ENCODE peak calls at places on chromosomes 11 and 22, in eight cellular contexts. N is H54, K is stomach, Z is Peyer's patch, T is HCT116, U is heart left ventricle, E is body of pancreas, S is testis. W is an unnamed sample.

GRCh38 chr11:69485337-69486041 is 4.0 kb downstream of the LINC01488 start:
- DNase-seq in N (no peak), S (no peak), U (no peak), Z (no peak), T (no peak), E (no peak), K (no peak), W (no peak)

GRCh38 chr11:58905716-58906547 is 33.4 kb upstream of the GLYATL1 start:
- DNase-seq in N (no peak), U (peak), S (peak), E (peak), K (peak), Z (no peak), T (no peak), W (peak)

GRCh38 chr11:64119748-64120147 is 46.2 kb downstream of the MACROD1 start:
- DNase-seq in U (no peak), T (no peak), Z (no peak), K (no peak), S (no peak), E (no peak), N (no peak), W (no peak)

GRCh38 chr11:74380746-74381439 is 17.3 kb downstream of the PGM2L1 start:
- DNase-seq in N (no peak), S (no peak), E (peak), U (no peak), Z (no peak), T (no peak), K (peak), W (no peak)

GRCh38 chr11:65892661-65893317 is 2.3 kb downstream of the CCDC85B start:
- DNase-seq in S (no peak), E (no peak), K (no peak), N (no peak), T (no peak), Z (no peak), U (no peak), W (no peak)

GRCh38 chr22:41124086-41124485 is 31.7 kb downstream of the EP300 start:
- DNase-seq in Z (no peak), S (no peak), K (no peak), E (no peak), N (no peak), T (no peak), U (no peak), W (no peak)

GRCh38 chr22:20086101-20086599 is 6.1 kb downstream of the DGCR8 start:
- DNase-seq in Z (no peak), N (no peak), S (no peak), U (no peak), E (no peak), T (no peak), K (no peak), W (no peak)

GRCh38 chr22:42604403-42604802 is 10.3 kb downstream of the POLDIP3 start:
- DNase-seq in U (no peak), Z (no peak), T (no peak), N (no peak), K (peak), E (peak), S (no peak), W (no peak)

GRCh38 chr11:81673001-81673400 is 1060.7 kb downstream of the FAM181B start:
- DNase-seq in K (no peak), U (no peak), Z (no peak), E (no peak), S (no peak), T (no peak), N (no peak), W (no peak)

GRCh38 chr22:48760481-48761238 is 1067.0 kb downstream of the BRD1 start:
- DNase-seq in K (peak), S (peak), T (no peak), Z (peak), U (peak), E (no peak), N (no peak), W (peak)

GRCh38 chr11:110294509-110294908 is 1.9 kb downstream of the RDX start:
- DNase-seq in S (no peak), K (no peak), T (no peak), Z (no peak), U (no peak), N (no peak), E (no peak), W (no peak)

GRCh38 chr22:45009881-45010531 is at the start of gene PHF21B:
- DNase-seq in Z (no peak), T (no peak), E (peak), N (peak), S (peak), U (peak), K (peak), W (peak)

GRCh38 chr11:68942751-68943271 is 38.0 kb downstream of the MRGPRD start:
- DNase-seq in N (no peak), U (no peak), K (no peak), S (peak), T (no peak), Z (no peak), E (no peak), W (no peak)

GRCh38 chr11:44950625-44951472 is at the start of gene TP53I11:
- DNase-seq in E (peak), T (peak), K (peak), S (peak), Z (peak), U (peak), N (no peak), W (peak)
- TF ChIP-seq POLR2A in E (peak), T (peak), K (no peak), S (no peak), Z (peak), U (no peak), N (peak), W (peak)

DNA sequence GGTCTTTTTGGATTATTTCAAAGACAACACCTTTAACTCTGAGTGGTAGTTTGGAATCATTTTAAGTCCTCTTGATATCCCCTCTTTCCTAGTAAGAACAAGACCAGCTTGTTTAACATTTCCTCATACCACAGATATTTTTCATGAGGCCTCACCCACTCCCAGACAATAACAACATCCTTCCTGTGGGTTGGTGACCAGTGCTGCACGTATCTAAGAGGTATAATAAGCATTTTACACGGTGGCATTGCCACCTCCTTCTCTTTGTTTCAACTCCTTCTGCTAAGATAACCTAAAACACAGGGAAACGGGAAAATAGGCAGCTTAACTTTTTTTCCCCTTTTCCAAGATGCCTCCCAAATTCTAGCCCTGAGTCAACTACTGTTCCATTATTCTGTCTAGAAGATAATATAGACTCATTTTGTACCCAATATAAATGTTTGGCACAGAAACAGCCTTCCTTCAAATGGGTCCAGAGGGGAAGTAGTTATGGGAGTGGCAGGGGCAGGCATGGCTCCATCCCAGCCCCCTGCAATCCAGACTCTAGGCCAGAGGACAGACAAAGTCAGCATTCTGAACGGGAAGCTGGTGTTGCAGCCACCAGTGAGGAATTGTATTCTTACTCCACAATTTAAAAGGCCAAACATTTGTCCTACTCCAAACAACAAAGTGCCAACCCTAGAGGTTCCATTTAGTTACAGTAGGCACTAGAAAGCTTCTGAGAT is 28.5 kb downstream of the MAML2 start:
- DNase-seq in K (no peak), Z (no peak), S (no peak), N (no peak), E (no peak), U (no peak), T (peak), W (no peak)
- TF ChIP-seq POLR2A in K (no peak), Z (no peak), S (no peak), N (no peak), E (no peak), U (no peak), T (no peak), W (no peak)

DNA sequence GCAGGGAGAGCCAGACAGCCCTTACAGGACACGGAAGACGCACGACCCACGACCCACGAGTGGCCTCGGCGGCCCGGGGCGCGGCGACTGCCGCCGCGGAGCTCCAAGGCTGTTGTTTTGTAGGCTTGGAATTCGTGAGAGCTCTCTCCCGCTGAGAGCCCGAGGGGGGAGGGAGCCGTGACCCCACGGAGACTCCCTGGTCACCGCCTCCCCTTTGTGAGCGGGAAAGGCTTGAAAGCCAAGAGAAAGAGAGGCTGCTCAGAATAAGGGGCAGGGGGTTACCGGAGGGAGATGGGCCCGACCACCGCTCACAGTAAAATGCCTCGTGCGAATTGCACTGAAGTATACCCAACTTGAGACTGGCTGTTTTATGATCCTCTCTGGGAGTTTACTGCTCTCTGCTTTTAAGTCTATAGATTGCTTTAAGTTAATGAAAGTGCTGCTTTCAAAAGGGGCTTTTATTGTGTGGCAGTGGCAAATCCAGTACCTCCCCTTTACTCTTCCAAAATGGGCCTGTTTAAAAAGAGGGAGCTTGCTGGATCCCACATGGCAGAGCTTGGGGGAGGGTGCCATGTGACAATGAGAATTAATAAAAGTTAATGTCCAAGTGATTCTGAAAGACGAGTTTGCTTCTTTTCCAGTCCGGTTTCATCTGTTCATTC is 2.9 kb downstream of the PKNOX2 start:
- DNase-seq in E (peak), S (peak), Z (no peak), T (no peak), K (no peak), U (peak), N (no peak), W (no peak)
- TF ChIP-seq POLR2A in E (peak), S (no peak), Z (no peak), T (no peak), K (no peak), U (no peak), N (no peak), W (no peak)

GRCh38 chr11:114059278-114059983 is at the start of gene ZBTB16:
- DNase-seq in K (peak), S (peak), Z (peak), U (peak), N (no peak), E (peak), T (no peak), W (peak)
- TF ChIP-seq POLR2A in K (peak), S (peak), Z (peak), U (peak), N (no peak), E (peak), T (no peak), W (peak)

GRCh38 chr22:36901411-36902142 is 11.9 kb upstream of the CSF2RB start:
- DNase-seq in S (no peak), T (no peak), U (no peak), K (no peak), E (no peak), Z (peak), N (no peak), W (no peak)
- TF ChIP-seq POLR2A in S (no peak), T (no peak), U (no peak), K (no peak), E (no peak), Z (no peak), N (no peak), W (no peak)

GRCh38 chr11:47256374-47256773 is 1.4 kb upstream of the NR1H3 start:
- DNase-seq in E (no peak), K (no peak), Z (no peak), U (no peak), T (no peak), S (no peak), N (no peak), W (no peak)

GRCh38 chr11:47259178-47259977 is 1.6 kb downstream of the NR1H3 start:
- DNase-seq in S (peak), K (peak), E (no peak), T (no peak), Z (no peak), N (peak), U (no peak), W (no peak)

GRCh38 chr11:47257178-47257517 is 648 bp upstream of the NR1H3 start:
- DNase-seq in E (no peak), Z (no peak), N (no peak), U (no peak), S (no peak), T (no peak), K (no peak), W (no peak)

GRCh38 chr11:47258317-47258902 is 614 bp downstream of the NR1H3 start:
- DNase-seq in N (no peak), U (no peak), Z (no peak), E (no peak), T (no peak), S (no peak), K (no peak), W (no peak)

DNA sequence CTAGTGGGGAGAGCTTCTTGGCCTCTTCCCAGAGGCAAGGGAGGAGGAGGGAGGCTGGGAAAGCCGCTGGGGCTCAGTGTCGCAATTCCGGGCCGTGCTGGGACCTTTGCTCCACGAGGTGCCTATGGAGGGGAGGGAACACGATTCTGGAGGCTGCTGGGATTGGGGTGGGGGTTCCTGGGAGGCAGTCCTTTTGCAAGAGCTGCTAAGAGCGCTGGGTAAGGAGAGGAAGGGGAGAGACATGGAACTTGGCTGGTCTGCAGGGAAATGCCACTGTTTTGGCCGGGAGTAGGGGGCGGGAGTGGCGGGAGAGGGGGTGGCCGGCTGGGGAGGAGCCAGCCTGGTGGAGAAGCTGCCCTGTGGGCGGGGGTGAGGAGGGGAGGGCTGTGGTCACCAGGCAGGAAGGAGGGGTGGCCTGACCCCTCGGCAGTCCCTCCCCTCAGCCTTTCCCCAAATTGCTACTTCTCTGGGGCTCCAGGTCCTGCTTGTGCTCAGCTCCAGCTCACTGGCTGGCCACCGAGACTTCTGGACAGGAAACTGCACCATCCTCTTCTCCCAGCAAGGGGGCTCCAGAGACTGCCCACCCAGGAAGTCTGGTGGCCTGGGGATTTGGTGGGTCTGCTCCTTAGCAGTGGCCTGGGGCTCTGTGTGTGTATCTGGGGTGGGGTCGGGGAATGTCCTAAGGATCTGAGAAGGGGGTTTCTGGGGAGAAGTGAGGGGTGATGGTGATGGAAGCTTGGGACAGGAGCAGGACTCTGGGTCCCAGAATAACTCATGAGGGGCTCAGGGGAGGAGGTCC is at the start of gene NR1H3:
- DNase-seq in E (peak), K (peak), T (no peak), N (peak), U (peak), S (peak), Z (no peak), W (peak)
- TF ChIP-seq POLR2A in E (no peak), K (no peak), T (no peak), N (no peak), U (no peak), S (no peak), Z (no peak), W (no peak)

GRCh38 chr22:49937758-49938564 is 19.5 kb downstream of the CRELD2 start:
- DNase-seq in Z (no peak), E (no peak), K (peak), T (no peak), N (no peak), U (no peak), S (no peak), W (peak)

GRCh38 chr22:49935561-49935960 is 17.1 kb downstream of the CRELD2 start:
- DNase-seq in E (no peak), N (no peak), T (no peak), S (no peak), U (no peak), Z (no peak), K (no peak), W (no peak)

GRCh38 chr22:49934891-49935557 is 16.6 kb downstream of the CRELD2 start:
- DNase-seq in K (peak), S (peak), U (peak), T (no peak), Z (peak), N (no peak), E (peak), W (peak)

GRCh38 chr22:49936973-49937757 is 18.7 kb downstream of the CRELD2 start:
- DNase-seq in S (no peak), E (no peak), K (peak), U (peak), T (no peak), N (no peak), Z (no peak), W (no peak)

DNA sequence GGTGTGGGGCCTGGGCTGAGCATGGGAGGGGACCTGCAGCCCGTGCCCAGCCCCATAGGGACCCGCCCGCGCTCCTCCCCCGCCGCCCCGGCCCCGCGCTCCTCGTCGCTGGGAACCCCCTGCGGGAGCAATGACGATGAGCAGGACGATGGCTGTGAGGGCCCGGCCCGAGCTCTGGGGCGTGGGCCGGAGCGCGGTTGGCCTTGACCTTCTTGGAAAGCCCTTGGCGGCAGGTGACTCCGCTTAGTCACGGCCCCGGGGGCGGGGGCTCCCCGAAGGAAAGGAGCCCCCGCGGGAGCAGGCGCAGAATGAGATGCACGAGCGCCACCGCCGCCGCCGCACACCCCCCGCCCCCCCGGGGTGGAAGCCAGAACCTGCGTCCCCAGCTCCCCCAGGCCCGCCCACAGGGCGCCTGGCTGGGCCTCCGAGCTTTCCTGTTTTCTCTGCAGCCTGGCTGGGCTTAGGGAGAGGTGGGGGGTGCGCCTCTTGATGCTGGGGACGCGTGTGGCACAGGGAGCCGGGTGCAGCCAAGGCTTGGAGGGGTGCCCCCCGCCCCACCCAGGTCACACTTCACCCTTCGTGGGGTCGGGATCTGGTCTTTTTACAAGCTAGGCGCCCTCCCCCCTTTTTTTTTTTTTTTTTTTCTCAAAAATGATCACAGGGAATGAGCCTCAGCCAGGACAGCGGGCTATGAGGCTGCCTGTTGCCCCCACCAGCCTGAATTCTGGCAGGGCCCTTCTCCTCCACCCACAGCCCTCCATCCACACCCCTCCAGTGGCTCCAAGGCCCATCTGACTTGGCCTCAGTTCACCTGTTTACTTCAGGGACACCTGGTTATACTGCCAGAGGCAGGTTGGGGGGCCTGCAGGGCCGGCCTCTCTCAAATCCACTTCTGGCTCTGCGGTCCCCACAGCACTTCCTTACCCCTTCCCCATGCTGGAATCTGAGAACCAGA is 17.9 kb downstream of the CRELD2 start:
- DNase-seq in E (peak), T (no peak), S (peak), K (peak), U (peak), Z (peak), N (peak), W (peak)
- TF ChIP-seq POLR2A in E (peak), T (no peak), S (no peak), K (no peak), U (no peak), Z (peak), N (no peak), W (peak)

GRCh38 chr11:44095506-44096359 is at the start of gene EXT2:
- DNase-seq in N (peak), Z (peak), U (peak), K (peak), S (peak), T (peak), E (peak), W (peak)
- TF ChIP-seq POLR2A in N (peak), Z (peak), U (no peak), K (no peak), S (no peak), T (peak), E (peak), W (peak)

GRCh38 chr11:34916014-34916809 is at the start of the genes APIP and PDHX:
- DNase-seq in U (peak), N (peak), Z (peak), K (peak), T (peak), E (peak), S (peak), W (peak)
- TF ChIP-seq POLR2A in U (peak), N (peak), Z (peak), K (peak), T (peak), E (peak), S (peak), W (peak)